ENCODE peak calls at places on chromosomes 3 and 15, in nine cellular contexts. D is cardiac fibroblast, M is endothelial cell, T is stomach, X is ovary, U is MCF 10A, G is tibial artery, L is epithelial cell of proximal tubule, E is IMR-90. K is an unnamed sample.

GRCh38 chr15:100201376-100202280 is 140.1 kb downstream of the ADAMTS17 start:
- DNase-seq in D (no peak), M (no peak), T (no peak), X (no peak), U (no peak), G (no peak), L (no peak), E (no peak), K (no peak)

GRCh38 chr3:71724584-71725278 is 471 bp downstream of the EIF4E3 start:
- DNase-seq in D (no peak), M (peak), T (peak), X (peak), U (peak), G (peak), L (no peak), E (no peak), K (no peak)

GRCh38 chr15:48049736-48050135 is 71.1 kb upstream of the SLC24A5 start:
- DNase-seq in D (no peak), M (no peak), T (no peak), X (no peak), U (no peak), G (no peak), L (no peak), E (no peak), K (no peak)

GRCh38 chr15:65275728-65276126 is 11.0 kb downstream of the PARP16 start:
- DNase-seq in D (no peak), M (no peak), T (no peak), X (no peak), U (no peak), G (no peak), L (no peak), E (peak), K (peak)

GRCh38 chr3:15633766-15634588 is 32.4 kb downstream of the BTD start:
- DNase-seq in D (no peak), M (no peak), T (no peak), X (peak), U (peak), G (no peak), L (no peak), E (peak), K (peak)

GRCh38 chr3:193605876-193606275 is 12.9 kb downstream of the OPA1 start:
- DNase-seq in D (peak), M (peak), T (peak), X (no peak), U (peak), G (peak), L (no peak), E (peak), K (peak)

GRCh38 chr3:49120096-49120437 is 556 bp downstream of the USP19 start:
- DNase-seq in D (no peak), M (no peak), T (no peak), X (no peak), U (no peak), G (no peak), L (no peak), E (peak), K (no peak)

GRCh38 chr15:58438956-58439355 is 7.2 kb downstream of the LIPC start:
- DNase-seq in D (peak), M (peak), T (no peak), X (peak), U (peak), G (peak), L (no peak), E (peak), K (peak)

GRCh38 chr15:57485869-57486268 is 105.8 kb upstream of the MYZAP start:
- DNase-seq in D (peak), M (no peak), T (peak), X (no peak), U (peak), G (no peak), L (peak), E (peak), K (peak)

GRCh38 chr3:125165189-125165947 is 47.2 kb downstream of the SLC12A8 start:
- DNase-seq in D (peak), M (peak), T (no peak), X (no peak), U (no peak), G (peak), L (no peak), E (peak), K (peak)

GRCh38 chr3:63333815-63334214 is 55.7 kb downstream of the SYNPR start:
- DNase-seq in D (peak), M (no peak), T (no peak), X (no peak), U (peak), G (no peak), L (no peak), E (peak), K (no peak)

GRCh38 chr15:87477759-87478687 is 778.5 kb downstream of the NTRK3 start:
- DNase-seq in D (peak), M (no peak), T (no peak), X (no peak), U (peak), G (peak), L (peak), E (peak), K (peak)

GRCh38 chr3:71784914-71785593 is at the start of gene PROK2:
- DNase-seq in D (no peak), M (peak), T (no peak), X (no peak), U (no peak), G (no peak), L (no peak), E (no peak), K (no peak)

GRCh38 chr3:32733631-32734229 is 48.7 kb downstream of the CNOT10 start:
- DNase-seq in D (peak), M (no peak), T (no peak), X (no peak), U (peak), G (no peak), L (peak), E (peak), K (peak)

GRCh38 chr3:908839-909238 is 184.0 kb upstream of the CNTN6 start:
- DNase-seq in D (no peak), M (no peak), T (no peak), X (no peak), U (no peak), G (no peak), L (no peak), E (no peak), K (no peak)
- TF ChIP-seq CTCF in D (peak), M (no peak), T (no peak), X (no peak), U (peak), G (no peak), L (peak), E (no peak), K (no peak)

DNA sequence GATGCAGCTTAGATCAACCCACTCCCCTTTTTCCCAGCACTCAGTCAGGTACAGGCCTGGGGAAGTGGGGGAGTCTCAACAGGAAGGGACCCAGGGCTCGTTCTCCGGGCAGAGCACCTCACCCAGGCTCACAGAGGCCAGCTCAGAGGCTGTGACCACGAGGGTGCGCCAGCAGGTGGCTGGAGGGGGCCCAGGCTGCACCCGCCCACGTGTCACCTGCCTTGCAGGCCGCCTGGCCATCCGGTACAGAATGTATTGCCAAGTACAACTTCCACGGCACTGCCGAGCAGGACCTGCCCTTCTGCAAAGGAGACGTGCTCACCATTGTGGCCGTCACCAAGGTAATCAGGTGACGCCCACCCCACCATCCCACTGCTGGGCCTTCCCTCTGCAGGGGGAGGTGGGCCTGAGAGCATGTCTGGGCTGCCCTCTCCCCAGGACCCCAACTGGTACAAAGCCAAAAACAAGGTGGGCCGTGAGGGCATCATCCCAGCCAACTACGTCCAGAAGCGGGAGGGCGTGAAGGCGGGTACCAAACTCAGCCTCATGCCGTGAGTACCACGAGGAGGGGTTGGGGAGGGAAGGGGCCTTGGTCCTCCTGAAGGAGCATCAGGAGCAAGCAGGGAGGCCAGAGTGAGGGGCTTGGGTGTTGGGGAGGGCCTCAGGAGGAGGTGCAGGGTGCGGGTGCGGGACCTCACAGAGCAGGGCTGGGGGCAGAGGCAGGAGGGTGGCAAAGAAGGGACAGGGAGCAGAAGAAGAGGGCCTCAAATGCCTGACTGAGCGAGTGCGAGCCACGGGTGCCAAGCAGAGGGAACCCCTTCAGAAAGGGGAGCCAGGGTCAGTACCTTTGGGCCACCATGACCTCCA is 14.0 kb upstream of the LMAN1L start:
- DNase-seq in D (no peak), M (no peak), T (peak), X (no peak), U (no peak), G (no peak), L (no peak), E (no peak), K (no peak)
- TF ChIP-seq CTCF in D (no peak), M (no peak), T (no peak), X (no peak), U (no peak), G (no peak), L (no peak), E (no peak), K (no peak)

DNA sequence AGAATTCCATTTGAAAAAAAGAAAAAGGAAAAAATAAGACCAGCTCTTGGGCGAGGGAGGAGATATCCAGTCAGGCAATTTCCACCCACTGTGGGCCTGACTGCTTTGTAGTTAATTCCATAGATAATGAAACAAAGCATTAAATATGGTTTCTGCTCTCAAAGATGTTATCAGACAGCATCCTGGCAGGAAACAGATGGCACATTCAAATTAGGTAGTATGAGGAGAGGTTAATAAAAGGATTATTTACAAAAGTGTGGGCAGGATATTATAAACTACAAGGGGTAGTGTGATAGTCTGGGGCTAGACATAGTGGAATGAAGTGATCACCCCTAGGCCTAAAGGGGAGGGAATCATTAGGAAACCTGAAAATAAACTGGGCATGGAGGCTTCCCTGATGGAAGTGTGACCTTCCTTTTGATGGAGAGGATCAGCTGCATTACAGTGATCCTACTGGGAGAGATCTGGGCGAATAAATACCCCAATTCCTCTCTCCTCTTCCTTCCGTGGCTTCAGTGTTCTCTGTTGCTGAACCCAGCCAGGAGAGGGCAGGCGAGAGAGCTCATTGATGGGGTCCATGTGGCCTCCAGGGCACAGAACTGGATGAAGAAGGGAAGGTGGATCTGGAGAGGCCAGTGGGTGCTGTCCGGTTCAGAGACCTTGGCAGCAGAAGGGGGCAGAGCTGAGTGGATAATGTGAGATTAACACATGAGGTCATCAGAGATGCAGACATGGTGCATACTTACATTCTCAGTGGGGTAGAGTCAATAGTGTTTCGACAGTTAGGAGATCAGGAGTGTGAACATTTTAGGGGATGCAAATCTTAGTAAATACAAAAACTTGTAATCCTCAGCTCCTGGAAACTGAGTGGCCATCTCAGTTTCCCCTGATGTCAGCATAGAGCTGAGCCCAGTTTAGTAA is 193.5 kb downstream of the CLSTN2 start:
- DNase-seq in D (peak), M (peak), T (peak), X (no peak), U (peak), G (no peak), L (no peak), E (peak), K (peak)
- TF ChIP-seq CTCF in D (peak), M (peak), T (no peak), X (no peak), U (peak), G (no peak), L (peak), E (peak), K (peak)

GRCh38 chr3:191051037-191051436 is 148.0 kb upstream of the OSTN start:
- DNase-seq in D (peak), M (no peak), T (no peak), X (no peak), U (peak), G (no peak), L (no peak), E (peak), K (peak)

DNA sequence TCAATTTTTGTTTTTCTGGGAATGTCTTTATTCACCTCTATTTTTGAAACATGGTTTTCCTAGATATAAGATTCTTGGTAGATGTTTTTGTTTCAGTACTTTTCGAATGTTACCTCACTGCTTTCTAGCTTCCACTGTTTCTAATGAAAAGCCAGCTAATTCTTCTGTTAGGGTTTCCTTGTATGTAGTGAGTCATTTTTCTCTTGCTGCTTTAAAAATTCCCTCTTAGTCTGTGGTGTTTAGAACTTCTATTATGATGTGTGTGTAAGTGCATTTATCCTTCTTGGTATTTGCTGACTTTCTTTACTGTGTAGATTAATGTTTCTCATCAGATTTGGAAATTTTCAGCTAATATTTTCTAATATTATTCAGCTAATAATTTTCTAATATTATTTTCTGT is 151.1 kb upstream of the OSTN start:
- DNase-seq in D (no peak), M (no peak), T (no peak), X (no peak), U (no peak), G (no peak), L (no peak), E (peak), K (no peak)
- TF ChIP-seq CTCF in D (no peak), M (no peak), T (no peak), X (no peak), U (no peak), G (no peak), L (no peak), E (no peak), K (no peak)